ENCODE peak calls at places on chromosomes 3 and 15, in seven cellular contexts. K, L, A, Z, B, G and X are unnamed samples.

GRCh38 chr3:13332158-13332557 is 88.0 kb downstream of the NUP210 start:
- DNase-seq in K (no peak), L (no peak), A (no peak), Z (peak; percentile 72), B (no peak), G (no peak), X (no peak)

GRCh38 chr3:173584834-173585831 is 187.6 kb downstream of the NLGN1 start:
- DNase-seq in K (no peak), L (peak; percentile 72), A (peak; percentile 69), Z (no peak), B (no peak), G (no peak), X (no peak)

GRCh38 chr3:69547457-69548014 is 161.6 kb upstream of the FRMD4B start:
- DNase-seq in K (no peak), L (no peak), A (no peak), Z (no peak), B (no peak), G (no peak), X (no peak)

GRCh38 chr15:78302579-78302978 is 3.2 kb upstream of the SKIC8 start:
- DNase-seq in K (no peak), L (no peak), A (no peak), Z (no peak), B (no peak), G (no peak), X (no peak)

GRCh38 chr3:31544634-31545033 is 11.9 kb downstream of the STT3B start:
- DNase-seq in K (no peak), L (peak; percentile 50), A (no peak), Z (no peak), B (no peak), G (no peak), X (no peak)

GRCh38 chr15:81001180-81002003 is 669 bp downstream of the TLNRD1 start:
- DNase-seq in K (peak; percentile 56), L (peak; percentile 65), A (peak; percentile 51), Z (peak; percentile 72), B (peak; percentile 28), G (no peak), X (peak; percentile 32)

GRCh38 chr3:126419151-126419703 is 24.5 kb downstream of the CFAP100 start:
- DNase-seq in K (no peak), L (no peak), A (no peak), Z (no peak), B (no peak), G (no peak), X (no peak)

GRCh38 chr15:85527907-85528306 is 147.5 kb downstream of the AKAP13 start:
- DNase-seq in K (no peak), L (no peak), A (peak; percentile 28), Z (no peak), B (no peak), G (no peak), X (no peak)

GRCh38 chr3:136181741-136182140 is 14.4 kb downstream of the MSL2 start:
- DNase-seq in K (no peak), L (no peak), A (no peak), Z (no peak), B (no peak), G (no peak), X (no peak)

GRCh38 chr15:70195808-70196304 is 98.1 kb upstream of the TLE3 start:
- DNase-seq in K (no peak), L (no peak), A (no peak), Z (no peak), B (no peak), G (peak; percentile 55), X (no peak)

GRCh38 chr3:156631323-156631722 is 43.1 kb upstream of the TIPARP start:
- DNase-seq in K (no peak), L (no peak), A (no peak), Z (no peak), B (no peak), G (no peak), X (no peak)